ENCODE peak calls at places on chromosomes 12 and 14, in four cellular contexts. One of them, this sample, is unnamed.

GRCh38 chr12:57280234-57281062 is 29.5 kb upstream of the STAC3 start:
- DNase-seq in GM12878: peak
- DNase-seq in K562: peak
- DNase-seq in HepG2: peak
- DNase-seq in this sample: peak

GRCh38 chr12:89064780-89065179 is 287.5 kb downstream of the DUSP6 start:
- DNase-seq in GM12878: no peak
- DNase-seq in K562: no peak
- DNase-seq in HepG2: no peak
- DNase-seq in this sample: peak

GRCh38 chr12:11581179-11581755 is 68.2 kb upstream of the ETV6 start:
- DNase-seq in GM12878: no peak
- DNase-seq in K562: peak
- DNase-seq in HepG2: peak
- DNase-seq in this sample: peak

GRCh38 chr12:46516933-46517578 is 144.5 kb upstream of the SLC38A2 start:
- DNase-seq in GM12878: peak
- DNase-seq in K562: no peak
- DNase-seq in HepG2: no peak
- DNase-seq in this sample: no peak

GRCh38 chr14:75310295-75311059 is 31.8 kb downstream of the FOS start:
- DNase-seq in GM12878: no peak
- DNase-seq in K562: no peak
- DNase-seq in HepG2: no peak
- DNase-seq in this sample: no peak

GRCh38 chr12:58253663-58254062 is 312.3 kb downstream of the ATP23 start:
- DNase-seq in GM12878: no peak
- DNase-seq in K562: no peak
- DNase-seq in HepG2: no peak
- DNase-seq in this sample: no peak

GRCh38 chr12:12784911-12785814 is at the start of gene APOLD1:
- DNase-seq in GM12878: no peak
- DNase-seq in K562: no peak
- DNase-seq in HepG2: no peak
- DNase-seq in this sample: no peak

GRCh38 chr14:93994919-93995682 is 2.0 kb upstream of the CCDC197 start:
- DNase-seq in GM12878: no peak
- DNase-seq in K562: no peak
- DNase-seq in HepG2: no peak
- DNase-seq in this sample: no peak

GRCh38 chr12:110913119-110914056 is 7.0 kb downstream of the MYL2 start:
- DNase-seq in GM12878: peak
- DNase-seq in K562: no peak
- DNase-seq in HepG2: no peak
- DNase-seq in this sample: no peak

GRCh38 chr12:52074006-52074405 is 4.2 kb downstream of the ATG101 start:
- DNase-seq in GM12878: peak
- DNase-seq in K562: no peak
- DNase-seq in HepG2: no peak
- DNase-seq in this sample: no peak

GRCh38 chr14:81662570-81663161 is 129.0 kb upstream of the SEL1L start:
- DNase-seq in GM12878: no peak
- DNase-seq in K562: no peak
- DNase-seq in HepG2: no peak
- DNase-seq in this sample: no peak

GRCh38 chr14:81433378-81433777 is 33.3 kb upstream of the STON2 start:
- DNase-seq in GM12878: no peak
- DNase-seq in K562: no peak
- DNase-seq in HepG2: no peak
- DNase-seq in this sample: no peak

GRCh38 chr12:104460973-104461693 is 4.4 kb downstream of the CHST11 start:
- DNase-seq in GM12878: no peak
- DNase-seq in K562: peak
- DNase-seq in HepG2: no peak
- DNase-seq in this sample: no peak

GRCh38 chr12:110229409-110229808 is 51.6 kb upstream of the ATP2A2 start:
- DNase-seq in GM12878: no peak
- DNase-seq in K562: no peak
- DNase-seq in HepG2: no peak
- DNase-seq in this sample: no peak

GRCh38 chr12:94674835-94675234 is 24.5 kb upstream of the TMCC3 start:
- DNase-seq in GM12878: no peak
- DNase-seq in K562: no peak
- DNase-seq in HepG2: no peak
- DNase-seq in this sample: no peak

GRCh38 chr12:131473261-131473660 is 237.6 kb upstream of the SFSWAP start:
- DNase-seq in GM12878: no peak
- DNase-seq in K562: no peak
- DNase-seq in HepG2: no peak
- DNase-seq in this sample: no peak

GRCh38 chr14:55600784-55601561 is 21.0 kb downstream of the KTN1 start:
- DNase-seq in GM12878: no peak
- DNase-seq in K562: no peak
- DNase-seq in HepG2: no peak
- DNase-seq in this sample: no peak

GRCh38 chr12:62715086-62715786 is 219.7 kb downstream of the PPM1H start:
- DNase-seq in GM12878: no peak
- DNase-seq in K562: no peak
- DNase-seq in HepG2: no peak
- DNase-seq in this sample: no peak

GRCh38 chr14:99596772-99597171 is 7.2 kb downstream of the CCDC85C start:
- DNase-seq in GM12878: no peak
- DNase-seq in K562: no peak
- DNase-seq in HepG2: no peak
- DNase-seq in this sample: no peak

DNA sequence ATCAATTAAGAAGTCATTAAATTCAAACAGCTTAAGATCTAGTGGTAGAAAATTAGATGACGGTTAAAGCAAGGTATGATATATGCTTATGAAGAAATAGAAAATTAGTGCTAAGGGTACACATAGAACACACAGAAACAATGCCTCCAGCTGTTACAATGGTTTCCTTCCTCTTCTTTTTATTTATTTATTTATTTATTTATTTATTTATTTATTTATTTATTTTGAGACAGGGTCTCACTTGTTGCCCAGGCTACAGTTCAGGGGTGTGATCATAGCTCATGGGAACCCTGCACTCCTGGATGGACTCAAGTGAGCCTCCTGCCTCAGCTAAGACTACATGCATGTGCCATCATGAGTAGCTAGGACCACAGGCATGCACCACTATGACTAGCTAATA is 34.9 kb upstream of the PTPRR start:
- DNase-seq in GM12878: no peak
- DNase-seq in K562: no peak
- DNase-seq in HepG2: no peak
- DNase-seq in this sample: no peak
- TF ChIP-seq REST in GM12878: no peak
- TF ChIP-seq REST in K562: no peak
- TF ChIP-seq REST in HepG2: no peak
- TF ChIP-seq REST in this sample: no peak

GRCh38 chr14:63713058-63713457 is 14.8 kb downstream of the SGPP1 start:
- DNase-seq in GM12878: no peak
- DNase-seq in K562: no peak
- DNase-seq in HepG2: no peak
- DNase-seq in this sample: no peak
- TF ChIP-seq ZNF274 in GM12878: no peak
- TF ChIP-seq ZNF274 in K562: no peak
- TF ChIP-seq ZNF274 in HepG2: no peak
- TF ChIP-seq ZNF274 in this sample: no peak

GRCh38 chr14:85079842-85080741 is 449.9 kb upstream of the FLRT2 start:
- DNase-seq in GM12878: no peak
- DNase-seq in K562: no peak
- DNase-seq in HepG2: no peak
- DNase-seq in this sample: no peak
- TF ChIP-seq REST in GM12878: no peak
- TF ChIP-seq REST in K562: no peak
- TF ChIP-seq REST in HepG2: no peak
- TF ChIP-seq REST in this sample: no peak

GRCh38 chr14:95318870-95319311 is 817 bp downstream of the CLMN start:
- DNase-seq in GM12878: no peak
- DNase-seq in K562: no peak
- DNase-seq in HepG2: no peak
- DNase-seq in this sample: no peak

GRCh38 chr14:95318399-95318834 is 1.3 kb downstream of the CLMN start:
- DNase-seq in GM12878: no peak
- DNase-seq in K562: no peak
- DNase-seq in HepG2: no peak
- DNase-seq in this sample: no peak

GRCh38 chr14:95320076-95320895 is 578 bp upstream of the CLMN start:
- DNase-seq in GM12878: no peak
- DNase-seq in K562: no peak
- DNase-seq in HepG2: no peak
- DNase-seq in this sample: no peak

GRCh38 chr14:95317817-95318343 is 1.8 kb downstream of the CLMN start:
- DNase-seq in GM12878: no peak
- DNase-seq in K562: no peak
- DNase-seq in HepG2: no peak
- DNase-seq in this sample: no peak

DNA sequence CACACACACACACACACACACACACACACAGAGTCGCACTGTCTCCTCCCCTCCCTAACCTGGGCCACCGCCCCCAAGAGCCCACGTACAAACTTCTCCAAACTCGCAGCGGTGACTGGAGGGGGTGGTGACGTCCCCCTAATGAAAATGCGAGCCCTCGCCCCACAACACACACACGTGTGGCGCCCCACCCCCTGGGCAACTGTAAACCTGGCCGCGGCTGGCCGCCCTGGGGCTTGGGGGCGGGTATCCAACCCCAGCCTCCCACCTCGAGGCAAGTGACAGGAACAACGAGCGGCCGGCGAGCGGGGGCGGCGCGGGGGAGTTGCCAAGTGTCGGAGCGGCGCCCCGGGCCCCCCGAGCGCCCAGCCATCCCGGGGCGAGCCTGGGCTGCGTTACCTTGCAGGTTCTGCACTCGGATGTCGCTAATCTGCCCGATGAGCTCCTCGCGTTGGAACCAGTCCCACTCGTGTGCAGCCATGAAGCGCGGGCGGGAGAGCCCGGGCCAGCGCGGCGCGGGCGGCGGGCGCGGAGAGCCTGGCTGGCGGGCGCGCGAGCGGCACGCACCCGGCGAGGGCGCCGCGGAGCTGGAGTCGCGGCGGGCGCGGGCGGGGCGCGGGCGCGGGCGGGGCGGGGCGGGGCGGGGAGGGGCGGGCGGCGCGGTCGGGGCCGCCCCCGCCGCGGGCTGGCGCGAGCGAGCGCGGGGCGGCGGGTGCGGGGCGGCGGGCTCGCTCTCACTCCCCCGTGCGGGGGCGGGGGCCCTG is at the start of gene CLMN:
- DNase-seq in GM12878: no peak
- DNase-seq in K562: peak
- DNase-seq in HepG2: no peak
- DNase-seq in this sample: peak
- TF ChIP-seq ZNF274 in GM12878: no peak
- TF ChIP-seq ZNF274 in K562: no peak
- TF ChIP-seq ZNF274 in HepG2: no peak
- TF ChIP-seq ZNF274 in this sample: no peak

GRCh38 chr12:28814246-28814645 is 334.8 kb upstream of the FAR2 start:
- DNase-seq in GM12878: no peak
- DNase-seq in K562: no peak
- DNase-seq in HepG2: no peak
- DNase-seq in this sample: no peak
- TF ChIP-seq REST in GM12878: no peak
- TF ChIP-seq REST in K562: no peak
- TF ChIP-seq REST in HepG2: no peak
- TF ChIP-seq REST in this sample: no peak

DNA sequence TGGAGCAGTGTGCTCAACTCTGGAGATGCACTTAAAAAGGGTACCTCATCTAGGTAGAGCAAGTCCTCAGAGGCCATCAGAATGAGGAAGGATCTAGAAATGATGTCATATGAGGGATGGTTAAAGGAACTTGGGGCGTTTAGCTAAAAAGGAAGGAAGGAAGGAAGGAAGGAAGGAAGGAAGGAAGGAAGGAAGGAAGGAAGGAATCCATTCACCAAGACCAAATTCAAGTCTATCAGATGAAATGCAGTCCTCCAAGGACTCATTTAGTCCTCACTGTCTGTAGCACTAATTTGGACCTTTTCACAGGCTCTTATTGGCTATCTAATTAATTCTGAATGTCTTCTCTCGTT is 63.6 kb downstream of the LLPH start:
- DNase-seq in GM12878: no peak
- DNase-seq in K562: no peak
- DNase-seq in HepG2: no peak
- DNase-seq in this sample: no peak
- TF ChIP-seq ZNF274 in GM12878: no peak
- TF ChIP-seq ZNF274 in K562: no peak
- TF ChIP-seq ZNF274 in HepG2: no peak
- TF ChIP-seq ZNF274 in this sample: no peak

This sample was measured in HCT116.